ENCODE peak calls at places on chromosome 7, in five cellular contexts. Z is foreskin fibroblast; O is MCF 10A; P is activated CD4-positive, alpha-beta T cell treated with anti-CD3 and anti-CD28 coated beads, Interleukin-2, amount 50 U/mL, for 1 hour; U is head of caudate nucleus. J is an unnamed sample.

GRCh38 chr7:158811461-158811860 is 17.8 kb downstream of the ESYT2 start:
- DNase-seq in O (peak), Z (peak), P (peak), U (no peak), J (no peak)

GRCh38 chr7:131016230-131016629 is 282.2 kb upstream of the KLF14 start:
- DNase-seq in Z (no peak), U (no peak), O (peak), P (no peak), J (no peak)

GRCh38 chr7:74514131-74514591 is 60.5 kb downstream of the GTF2IRD1 start:
- DNase-seq in P (no peak), U (peak), Z (no peak), O (no peak), J (peak)

GRCh38 chr7:75982306-75983064 is 11.9 kb downstream of the TMEM120A start:
- DNase-seq in O (no peak), Z (no peak), P (no peak), U (no peak), J (no peak)

GRCh38 chr7:156368459-156368858 is 272.1 kb upstream of the RNF32 start:
- DNase-seq in O (no peak), P (no peak), Z (no peak), U (no peak), J (no peak)

GRCh38 chr7:45703911-45704682 is 129.9 kb downstream of the ADCY1 start:
- DNase-seq in O (no peak), U (no peak), P (no peak), Z (no peak), J (no peak)

GRCh38 chr7:34322841-34323240 is 335.2 kb upstream of the NPSR1 start:
- DNase-seq in P (no peak), O (peak), U (no peak), Z (no peak), J (no peak)

GRCh38 chr7:101717986-101718746 is 89.1 kb upstream of the MYL10 start:
- DNase-seq in P (no peak), Z (peak), U (no peak), O (no peak), J (no peak)

GRCh38 chr7:64098-64521 is 128.3 kb upstream of the FAM20C start:
- DNase-seq in P (no peak), O (peak), U (peak), Z (peak), J (peak)

GRCh38 chr7:26397326-26397725 is 105.7 kb downstream of the SNX10 start:
- DNase-seq in Z (no peak), P (no peak), U (no peak), O (no peak), J (peak)

GRCh38 chr7:53272081-53272480 is 236.6 kb downstream of the POM121L12 start:
- DNase-seq in Z (no peak), U (no peak), O (no peak), P (no peak), J (peak)

GRCh38 chr7:80760292-80760691 is 121.8 kb downstream of the CD36 start:
- DNase-seq in P (no peak), O (no peak), Z (no peak), U (no peak), J (peak)

GRCh38 chr7:68107968-68108367 is 1111.3 kb downstream of the TYW1 start:
- DNase-seq in U (no peak), P (no peak), O (no peak), Z (no peak), J (no peak)

GRCh38 chr7:101832205-101832631 is 14.8 kb downstream of the CUX1 start:
- DNase-seq in Z (no peak), U (no peak), O (no peak), P (no peak), J (no peak)

GRCh38 chr7:141202540-141202939 is 128.7 kb downstream of the TMEM178B start:
- DNase-seq in O (no peak), U (no peak), Z (no peak), P (no peak), J (no peak)

GRCh38 chr7:71612892-71613291 is 480.9 kb downstream of the GALNT17 start:
- DNase-seq in Z (no peak), O (no peak), U (no peak), P (no peak), J (no peak)

GRCh38 chr7:91771394-91771793 is 109.1 kb downstream of the MTERF1 start:
- DNase-seq in U (no peak), Z (no peak), O (no peak), P (no peak), J (no peak)

GRCh38 chr7:116113310-116113709 is 82.7 kb upstream of the TFEC start:
- DNase-seq in P (no peak), U (no peak), Z (no peak), O (no peak), J (no peak)

GRCh38 chr7:149748223-149748874 is 25.0 kb downstream of the ZNF467 start:
- DNase-seq in U (no peak), Z (no peak), P (no peak), O (no peak), J (peak)

GRCh38 chr7:26508481-26508880 is 216.8 kb downstream of the SNX10 start:
- DNase-seq in U (no peak), Z (no peak), P (no peak), O (no peak), J (peak)

GRCh38 chr7:47506716-47507354 is 75.1 kb downstream of the TNS3 start:
- DNase-seq in U (no peak), O (no peak), Z (no peak), P (no peak), J (no peak)

GRCh38 chr7:151684408-151685175 is 164.9 kb upstream of the RHEB start:
- DNase-seq in P (no peak), Z (no peak), O (peak), U (no peak), J (no peak)

GRCh38 chr7:48035301-48035966 is at the start of gene C7orf57:
- DNase-seq in U (peak), O (peak), P (peak), Z (peak), J (peak)